ENCODE peak calls at places on chromosome 6, in ten cellular contexts. V is left ventricle myocardium inferior; E is mesendoderm; U is lower lobe of right lung; T is Jurkat, Clone E6-1; F is GM12878; X is uterus; D is HepG2; J is spleen; S is HFF-Myc. Q is an unnamed sample.

GRCh38 chr6:19153270-19153980 is 683.7 kb upstream of the ID4 start:
- DNase-seq in V (peak; percentile 13), E (no peak), U (no peak), T (no peak), F (no peak), X (peak; percentile 24), D (no peak), J (no peak), S (no peak), Q (no peak)

GRCh38 chr6:41964201-41964887 is 22.7 kb upstream of the CCND3 start:
- DNase-seq in V (no peak), E (peak; percentile 30), U (no peak), T (no peak), F (no peak), X (no peak), D (no peak), J (no peak), S (no peak), Q (no peak)

GRCh38 chr6:4169028-4169789 is 33.8 kb upstream of the ECI2 start:
- DNase-seq in V (no peak), E (no peak), U (no peak), T (no peak), F (no peak), X (no peak), D (no peak), J (no peak), S (no peak), Q (no peak)

GRCh38 chr6:42140051-42140450 is 2.4 kb downstream of the C6orf132 start:
- DNase-seq in V (no peak), E (no peak), U (peak; percentile 66), T (no peak), F (no peak), X (no peak), D (no peak), J (peak; percentile 78), S (no peak), Q (no peak)

GRCh38 chr6:132405143-132405915 is 4.1 kb upstream of the MOXD1 start:
- DNase-seq in V (no peak), E (no peak), U (no peak), T (no peak), F (peak; percentile 61), X (no peak), D (no peak), J (no peak), S (no peak), Q (no peak)

GRCh38 chr6:31058128-31058894 is 48.0 kb downstream of the MUC22 start:
- DNase-seq in V (no peak), E (no peak), U (no peak), T (peak; percentile 15), F (no peak), X (no peak), D (peak; percentile 61), J (no peak), S (peak; percentile 84), Q (no peak)

GRCh38 chr6:130460934-130461333 is 95.1 kb downstream of the TMEM200A start:
- DNase-seq in V (no peak), E (no peak), U (no peak), T (no peak), F (no peak), X (no peak), D (no peak), J (no peak), S (no peak), Q (no peak)

GRCh38 chr6:128882560-128882959 is 378 bp upstream of the LAMA2 start:
- DNase-seq in V (no peak), E (peak; percentile 70), U (no peak), T (no peak), F (no peak), X (no peak), D (no peak), J (no peak), S (peak; percentile 2), Q (no peak)

GRCh38 chr6:130666796-130667195 is 160.4 kb upstream of the SMLR1 start:
- DNase-seq in V (no peak), E (no peak), U (no peak), T (no peak), F (no peak), X (no peak), D (no peak), J (no peak), S (no peak), Q (no peak)

GRCh38 chr6:43820486-43820885 is 50.5 kb downstream of the VEGFA start:
- DNase-seq in V (no peak), E (no peak), U (no peak), T (no peak), F (no peak), X (no peak), D (no peak), J (no peak), S (no peak), Q (no peak)

GRCh38 chr6:129665555-129665954 is 44.4 kb downstream of the ARHGAP18 start:
- DNase-seq in V (no peak), E (no peak), U (no peak), T (no peak), F (no peak), X (no peak), D (no peak), J (no peak), S (no peak), Q (no peak)

GRCh38 chr6:39550191-39550590 is 175.0 kb downstream of the KIF6 start:
- DNase-seq in V (no peak), E (no peak), U (no peak), T (no peak), F (no peak), X (no peak), D (no peak), J (no peak), S (no peak), Q (no peak)

GRCh38 chr6:118748311-118749062 is 97.1 kb upstream of the CEP85L start:
- DNase-seq in V (no peak), E (peak; percentile 67), U (no peak), T (peak; percentile 50), F (no peak), X (no peak), D (no peak), J (no peak), S (peak; percentile 67), Q (peak; percentile 19)
- H3K4me3 ChIP-seq in V (no peak overlapping the region), E (no peak overlapping the region), U (no peak overlapping the region), T (no peak overlapping the region), F (no peak overlapping the region), X (no peak overlapping the region), D (no peak overlapping the region), J (no peak overlapping the region), S (peak overlapping the region; percentile 28), Q (no peak overlapping the region)

GRCh38 chr6:105785412-105785811 is 300.7 kb upstream of the PRDM1 start:
- DNase-seq in V (no peak), E (no peak), U (peak; percentile 62), T (no peak), F (no peak), X (no peak), D (no peak), J (peak; percentile 75), S (no peak), Q (no peak)

GRCh38 chr6:105786449-105786848 is 299.7 kb upstream of the PRDM1 start:
- DNase-seq in V (no peak), E (peak; percentile 17), U (no peak), T (no peak), F (no peak), X (no peak), D (no peak), J (no peak), S (no peak), Q (no peak)

GRCh38 chr6:105787747-105788146 is 298.4 kb upstream of the PRDM1 start:
- DNase-seq in V (no peak), E (no peak), U (no peak), T (no peak), F (no peak), X (no peak), D (no peak), J (no peak), S (no peak), Q (no peak)

GRCh38 chr6:105789935-105790334 is 296.2 kb upstream of the PRDM1 start:
- DNase-seq in V (no peak), E (no peak), U (no peak), T (no peak), F (no peak), X (no peak), D (no peak), J (no peak), S (no peak), Q (no peak)

GRCh38 chr6:105786890-105787655 is 299.1 kb upstream of the PRDM1 start:
- DNase-seq in V (no peak), E (no peak), U (no peak), T (no peak), F (peak; percentile 74), X (no peak), D (no peak), J (no peak), S (no peak), Q (no peak)
- H3K4me3 ChIP-seq in V (no peak overlapping the region), E (no peak overlapping the region), U (no peak overlapping the region), T (no peak overlapping the region), F (no peak overlapping the region), X (no peak overlapping the region), D (no peak overlapping the region), J (no peak overlapping the region), S (no peak overlapping the region), Q (no peak overlapping the region)

DNA sequence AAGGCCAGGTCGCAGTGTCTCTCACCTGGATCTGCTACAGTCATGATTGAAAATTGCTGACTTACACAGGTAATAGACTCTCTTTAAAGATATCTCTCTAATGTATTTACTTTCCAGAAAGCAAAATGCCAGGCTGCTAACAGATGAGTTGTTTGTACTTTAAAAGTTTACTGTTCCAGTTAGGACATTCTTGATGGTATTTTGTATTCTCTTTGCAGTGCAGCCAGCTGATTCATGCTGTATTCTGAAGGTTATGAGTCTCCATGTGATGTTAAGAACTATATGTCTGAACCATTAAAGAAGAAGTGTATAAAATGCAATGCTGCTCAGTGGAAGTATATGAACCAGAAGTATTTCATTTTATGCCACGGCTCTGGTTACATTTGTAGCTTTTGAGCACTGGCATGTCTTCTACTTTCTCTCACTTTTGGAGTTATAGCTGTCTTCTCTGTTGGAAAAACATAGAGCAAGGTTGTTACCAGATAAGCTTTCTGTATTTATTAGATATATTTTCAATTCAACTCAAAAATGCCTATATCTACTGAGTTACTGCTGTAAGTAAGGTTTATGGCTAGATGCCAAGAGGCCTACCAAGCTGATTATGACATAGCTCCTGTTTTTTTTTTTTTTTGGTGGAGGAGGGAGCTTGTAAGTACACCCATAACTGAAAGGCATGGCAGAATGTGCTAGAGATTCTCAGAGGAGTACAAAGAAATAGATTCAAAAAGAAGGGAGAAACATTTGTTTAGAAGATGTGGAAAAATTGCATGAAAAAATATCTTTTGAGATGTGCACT is 130.5 kb upstream of the MAN1A1 start:
- DNase-seq in V (no peak), E (no peak), U (no peak), T (no peak), F (no peak), X (no peak), D (no peak), J (no peak), S (no peak), Q (no peak)
- H3K4me3 ChIP-seq in V (no peak overlapping the region), E (no peak overlapping the region), U (no peak overlapping the region), T (no peak overlapping the region), F (no peak overlapping the region), X (no peak overlapping the region), D (no peak overlapping the region), J (no peak overlapping the region), S (no peak overlapping the region), Q (no peak overlapping the region)

DNA sequence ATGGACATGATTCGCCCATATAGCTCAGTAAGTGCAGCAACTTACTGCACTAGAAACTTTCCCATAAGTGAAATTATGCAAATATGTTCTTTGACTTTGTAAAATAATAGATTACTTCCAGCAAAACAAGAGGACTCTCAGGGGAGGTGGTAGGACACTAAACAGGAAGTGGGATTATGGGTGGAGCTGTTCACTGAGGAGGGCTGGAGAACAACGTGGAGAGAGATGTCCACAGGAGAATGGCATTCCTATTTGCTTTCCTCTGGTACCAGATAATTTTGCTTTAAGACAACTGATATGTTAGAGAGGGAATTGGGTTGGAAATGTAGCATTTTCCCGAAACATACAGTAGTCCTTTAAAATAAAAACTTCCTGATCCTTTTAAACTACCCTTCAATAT is 3.7 kb downstream of the TPD52L1 start:
- DNase-seq in V (no peak), E (no peak), U (no peak), T (no peak), F (no peak), X (no peak), D (no peak), J (no peak), S (no peak), Q (no peak)
- H3K4me3 ChIP-seq in V (no peak overlapping the region), E (no peak overlapping the region), U (no peak overlapping the region), T (no peak overlapping the region), F (no peak overlapping the region), X (no peak overlapping the region), D (no peak overlapping the region), J (no peak overlapping the region), S (no peak overlapping the region), Q (no peak overlapping the region)